ENCODE peak calls at places on chromosomes 16 and 17, in nine cellular contexts. T is endothelial cell of umbilical vein, M is heart left ventricle, B is PC-9, W is GM23338, V is SJSA1, I is ovary, Z is ascending aorta, S is stomach. Y is an unnamed sample. For H3K36me3, the result is how much of the 10 kb centered on the place peaks cover.

GRCh38 chr16:21162661-21163151 is 4.2 kb downstream of the LDAF1 start:
- DNase-seq in T (no peak), M (peak), B (no peak), W (no peak), V (no peak), I (peak), Z (no peak), S (peak), Y (peak)

GRCh38 chr17:50916026-50916707 is 50.0 kb upstream of the TOB1 start:
- DNase-seq in T (no peak), M (no peak), B (no peak), W (no peak), V (no peak), I (no peak), Z (no peak), S (no peak), Y (no peak)

GRCh38 chr17:31313982-31314787 is at the start of gene EVI2B:
- DNase-seq in T (peak), M (no peak), B (no peak), W (no peak), V (no peak), I (no peak), Z (no peak), S (no peak), Y (peak)

GRCh38 chr17:29076722-29077121 is 33.8 kb downstream of the PIPOX start:
- DNase-seq in T (no peak), M (no peak), B (no peak), W (peak), V (no peak), I (no peak), Z (no peak), S (no peak), Y (no peak)

GRCh38 chr16:28279006-28279405 is 13.3 kb upstream of the SBK1 start:
- DNase-seq in T (no peak), M (no peak), B (no peak), W (no peak), V (no peak), I (no peak), Z (no peak), S (no peak), Y (no peak)

GRCh38 chr17:49964539-49965521 is 4.2 kb upstream of the DLX4 start:
- DNase-seq in T (no peak), M (no peak), B (no peak), W (peak), V (no peak), I (no peak), Z (no peak), S (no peak), Y (no peak)

GRCh38 chr16:57690782-57691471 is 3.7 kb upstream of the DRC7 start:
- DNase-seq in T (no peak), M (no peak), B (no peak), W (no peak), V (no peak), I (no peak), Z (no peak), S (no peak), Y (no peak)

GRCh38 chr16:24253192-24253591 is 2.9 kb upstream of the CACNG3 start:
- DNase-seq in T (peak), M (no peak), B (peak), W (peak), V (no peak), I (no peak), Z (no peak), S (no peak), Y (peak)

GRCh38 chr16:2436110-2436509 is 6.9 kb downstream of the CCNF start:
- DNase-seq in T (no peak), M (no peak), B (no peak), W (no peak), V (no peak), I (no peak), Z (no peak), S (no peak), Y (no peak)

GRCh38 chr17:51820252-51820651 is 338.3 kb downstream of the CA10 start:
- DNase-seq in T (no peak), M (no peak), B (no peak), W (no peak), V (no peak), I (no peak), Z (no peak), S (no peak), Y (no peak)

GRCh38 chr17:69460963-69461922 is 46.7 kb downstream of the MAP2K6 start:
- DNase-seq in T (no peak), M (no peak), B (no peak), W (peak), V (no peak), I (no peak), Z (no peak), S (no peak), Y (no peak)

GRCh38 chr17:37764383-37764782 is 19.5 kb upstream of the HNF1B start:
- DNase-seq in T (no peak), M (no peak), B (no peak), W (no peak), V (no peak), I (no peak), Z (no peak), S (no peak), Y (no peak)

GRCh38 chr16:72474511-72475123 is 302.7 kb upstream of the PMFBP1 start:
- DNase-seq in T (peak), M (no peak), B (no peak), W (no peak), V (peak), I (no peak), Z (no peak), S (no peak), Y (no peak)

GRCh38 chr17:51060396-51060795 is 60.3 kb downstream of the SPAG9 start:
- DNase-seq in T (no peak), M (no peak), B (no peak), W (no peak), V (no peak), I (no peak), Z (no peak), S (no peak), Y (no peak)

GRCh38 chr17:17511971-17512858 is 16.0 kb upstream of the RASD1 start:
- DNase-seq in T (no peak), M (peak), B (peak), W (no peak), V (peak), I (no peak), Z (no peak), S (peak), Y (peak)

GRCh38 chr17:70074991-70075390 is at the start of gene KCNJ16:
- DNase-seq in T (no peak), M (no peak), B (no peak), W (no peak), V (no peak), I (no peak), Z (no peak), S (peak), Y (no peak)

GRCh38 chr17:78834571-78834970 is 6.0 kb downstream of the USP36 start:
- DNase-seq in T (no peak), M (no peak), B (no peak), W (no peak), V (no peak), I (no peak), Z (no peak), S (no peak), Y (no peak)

GRCh38 chr17:42111901-42112551 is 488 bp downstream of the DHX58 start:
- DNase-seq in T (peak), M (no peak), B (peak), W (no peak), V (no peak), I (no peak), Z (no peak), S (peak), Y (peak)

GRCh38 chr17:28041844-28042656 is 427 bp upstream of the NLK start:
- DNase-seq in T (no peak), M (no peak), B (no peak), W (peak), V (no peak), I (no peak), Z (no peak), S (no peak), Y (no peak)

GRCh38 chr16:56319391-56319790 is 106.0 kb downstream of the AMFR start:
- DNase-seq in T (no peak), M (peak), B (no peak), W (no peak), V (no peak), I (no peak), Z (no peak), S (no peak), Y (no peak)

GRCh38 chr16:56320081-56320480 is 105.3 kb downstream of the AMFR start:
- DNase-seq in T (no peak), M (peak), B (no peak), W (no peak), V (no peak), I (no peak), Z (no peak), S (no peak), Y (no peak)

GRCh38 chr16:56315955-56316354 is 109.4 kb downstream of the AMFR start:
- DNase-seq in T (no peak), M (no peak), B (no peak), W (no peak), V (no peak), I (no peak), Z (no peak), S (no peak), Y (no peak)

GRCh38 chr16:56316545-56316944 is 108.8 kb downstream of the AMFR start:
- DNase-seq in T (no peak), M (no peak), B (no peak), W (no peak), V (no peak), I (no peak), Z (no peak), S (no peak), Y (no peak)

DNA sequence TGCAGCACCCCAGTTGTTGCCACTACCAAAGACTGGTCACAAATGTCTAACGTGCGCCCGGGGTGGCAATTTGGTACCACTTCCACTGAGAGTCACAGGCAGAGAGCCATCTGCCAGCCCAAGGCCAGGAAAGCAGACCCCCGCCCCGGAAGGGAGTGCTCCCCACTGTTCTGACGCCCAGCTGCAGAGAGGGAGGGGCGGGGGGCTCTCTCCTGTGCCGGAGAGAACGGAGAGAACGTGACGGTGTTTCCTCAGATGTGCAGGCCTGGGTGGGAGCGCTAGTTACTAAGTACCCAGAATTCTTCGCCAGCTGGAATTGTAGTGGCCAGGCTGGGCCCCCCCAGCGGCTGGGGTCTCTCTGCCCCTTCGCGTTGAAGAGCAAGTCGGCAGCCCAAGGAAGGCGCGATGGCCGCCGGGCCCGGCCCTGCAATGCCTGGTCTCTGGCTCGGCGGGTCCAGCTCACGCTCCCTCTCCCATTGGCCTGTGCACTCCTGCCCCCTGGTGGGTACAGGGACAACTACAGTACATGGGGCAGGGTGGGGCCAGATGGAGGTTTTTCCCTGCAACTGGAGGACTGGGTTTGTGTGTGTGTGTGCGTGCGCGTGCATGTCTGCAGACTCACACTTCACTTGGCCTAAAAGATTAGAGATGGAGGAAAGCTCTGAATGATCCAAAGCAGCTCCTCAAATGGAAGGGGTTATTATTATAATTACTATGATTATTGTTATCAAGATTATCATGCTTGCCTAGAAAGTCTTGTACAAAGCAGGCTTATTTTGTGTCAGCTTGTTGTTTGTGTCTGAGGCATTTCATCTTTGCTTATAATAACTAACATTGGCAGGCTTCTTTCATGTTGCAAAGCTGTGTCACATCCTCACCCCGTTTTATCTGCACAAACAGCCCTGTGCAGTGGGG is 107.1 kb downstream of the AMFR start:
- DNase-seq in T (peak), M (peak), B (peak), W (peak), V (peak), I (peak), Z (peak), S (peak), Y (peak)
- H3K4me3 ChIP-seq in T (no peak), M (peak), B (no peak), W (peak), V (no peak), I (peak), Z (peak), S (peak), Y (no peak)

DNA sequence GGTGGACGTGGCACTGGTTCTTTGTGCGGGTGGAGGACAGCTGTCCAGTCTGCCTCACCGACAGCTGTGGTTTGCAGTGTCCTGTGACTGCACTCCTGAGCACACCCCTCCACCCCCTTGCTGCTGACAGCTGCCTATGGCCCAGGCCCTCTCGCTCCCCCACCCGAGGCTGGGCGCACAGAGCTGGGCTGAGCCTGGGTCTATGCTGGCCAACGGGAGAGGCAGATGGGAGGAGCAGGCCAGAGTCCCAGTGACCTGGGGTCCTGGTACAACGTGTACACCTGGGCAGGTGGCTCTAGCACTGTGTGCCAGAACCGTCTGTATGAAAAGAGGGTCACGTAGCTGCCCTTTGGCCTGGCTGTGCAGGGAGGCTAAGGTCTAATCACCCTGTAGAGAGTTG is 30.5 kb downstream of the BAIAP2 start:
- DNase-seq in T (no peak), M (no peak), B (no peak), W (no peak), V (no peak), I (no peak), Z (no peak), S (peak), Y (no peak)
- H3K27ac ChIP-seq in T (no peak), M (no peak), B (no peak), W (no peak), V (no peak), I (no peak), Z (no peak), S (peak), Y (no peak)

GRCh38 chr17:6626616-6627015 is 13.9 kb downstream of the KIAA0753 start:
- DNase-seq in T (no peak), M (no peak), B (no peak), W (no peak), V (no peak), I (no peak), Z (no peak), S (no peak), Y (no peak)

GRCh38 chr17:6627019-6627418 is 13.5 kb downstream of the KIAA0753 start:
- DNase-seq in T (peak), M (no peak), B (no peak), W (no peak), V (no peak), I (no peak), Z (no peak), S (no peak), Y (no peak)

GRCh38 chr17:6623941-6624340 is 16.6 kb downstream of the KIAA0753 start:
- DNase-seq in T (no peak), M (no peak), B (no peak), W (no peak), V (no peak), I (no peak), Z (no peak), S (no peak), Y (no peak)
- H3K36me3 ChIP-seq in T (under half), M (half or more), B (half or more), W (under half), V (half or more), I (under half), Z (under half), S (under half), Y (under half)

DNA sequence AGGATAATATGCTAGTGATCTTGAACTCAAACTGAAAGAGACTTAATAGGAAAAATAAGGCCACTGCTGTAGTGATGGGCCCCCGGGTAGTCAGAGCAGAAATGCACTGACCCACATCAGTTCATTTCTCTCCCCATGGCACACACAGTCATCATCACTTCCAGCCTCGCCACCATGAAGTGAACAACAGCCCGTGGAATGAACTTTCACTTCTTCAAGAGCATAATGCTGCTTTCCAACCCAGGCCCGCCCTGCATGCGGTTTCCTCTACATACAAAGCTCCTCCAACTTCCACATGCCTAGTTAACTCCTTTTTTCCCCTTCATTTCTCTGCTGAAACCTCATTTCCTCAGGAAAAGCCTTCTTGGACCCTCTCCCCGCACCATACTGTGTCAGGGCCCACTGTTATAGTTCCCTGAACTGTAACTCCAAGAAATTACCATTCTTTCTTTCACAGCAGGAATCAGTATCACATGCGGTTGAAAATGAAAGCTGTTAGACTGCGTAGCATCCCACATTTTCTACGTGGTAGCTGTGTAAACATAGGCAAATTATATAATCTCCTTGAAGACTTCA is 65.8 kb upstream of the SMIM36 start:
- DNase-seq in T (peak), M (peak), B (no peak), W (no peak), V (peak), I (peak), Z (no peak), S (no peak), Y (peak)
- H3K4me3 ChIP-seq in T (no peak), M (peak), B (no peak), W (no peak), V (peak), I (peak), Z (peak), S (peak), Y (no peak)

GRCh38 chr17:72462814-72463213 is 342.0 kb downstream of the SOX9 start:
- DNase-seq in T (no peak), M (no peak), B (peak), W (no peak), V (no peak), I (no peak), Z (no peak), S (no peak), Y (no peak)

GRCh38 chr17:72466199-72466598 is 345.4 kb downstream of the SOX9 start:
- DNase-seq in T (no peak), M (no peak), B (peak), W (no peak), V (peak), I (no peak), Z (no peak), S (peak), Y (no peak)

GRCh38 chr17:72466606-72467005 is 345.8 kb downstream of the SOX9 start:
- DNase-seq in T (no peak), M (no peak), B (no peak), W (no peak), V (no peak), I (no peak), Z (no peak), S (no peak), Y (no peak)

GRCh38 chr17:72463287-72464102 is 342.7 kb downstream of the SOX9 start:
- DNase-seq in T (no peak), M (no peak), B (no peak), W (no peak), V (no peak), I (no peak), Z (no peak), S (peak), Y (no peak)

DNA sequence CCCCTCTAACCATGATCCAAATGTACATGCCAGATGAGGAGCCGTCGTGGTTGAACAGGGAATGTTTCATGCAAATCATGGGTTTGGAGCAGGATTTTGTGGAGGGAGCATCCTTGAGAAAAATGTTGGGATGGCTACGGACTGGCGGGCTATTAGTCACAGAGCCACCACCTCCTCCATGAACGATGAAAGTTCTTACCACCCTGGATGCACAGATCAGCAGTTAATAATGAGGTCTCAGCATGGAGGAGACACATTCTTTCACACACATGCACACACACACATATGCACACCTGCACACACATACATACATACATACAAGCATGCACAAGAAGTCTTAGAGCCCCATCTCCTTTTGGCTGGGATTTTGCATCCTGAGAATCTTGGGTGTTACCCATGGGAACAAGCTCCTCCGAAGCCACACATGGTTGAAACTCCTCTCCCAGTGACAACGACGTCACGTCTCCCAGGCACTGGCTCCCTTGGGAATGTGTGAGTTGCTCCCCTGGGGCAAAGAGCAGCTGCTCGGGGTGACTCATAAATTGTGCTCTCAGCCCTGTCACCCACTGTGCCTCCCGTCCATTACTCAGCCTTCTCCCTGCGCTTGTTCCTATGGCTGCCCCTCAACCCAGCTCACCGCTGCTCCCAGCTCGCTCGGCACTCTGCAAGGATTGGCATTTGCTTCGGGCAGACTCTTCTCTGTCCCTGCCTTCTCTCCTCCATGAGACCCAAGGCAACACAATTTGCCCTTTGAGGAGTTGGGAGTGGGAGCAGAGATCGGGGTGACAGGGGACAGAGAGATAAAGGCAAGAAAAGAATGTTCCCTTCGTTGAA is 344.6 kb downstream of the SOX9 start:
- DNase-seq in T (no peak), M (no peak), B (peak), W (no peak), V (peak), I (no peak), Z (no peak), S (peak), Y (no peak)
- H3K27ac ChIP-seq in T (no peak), M (no peak), B (peak), W (no peak), V (peak), I (no peak), Z (no peak), S (peak), Y (no peak)

DNA sequence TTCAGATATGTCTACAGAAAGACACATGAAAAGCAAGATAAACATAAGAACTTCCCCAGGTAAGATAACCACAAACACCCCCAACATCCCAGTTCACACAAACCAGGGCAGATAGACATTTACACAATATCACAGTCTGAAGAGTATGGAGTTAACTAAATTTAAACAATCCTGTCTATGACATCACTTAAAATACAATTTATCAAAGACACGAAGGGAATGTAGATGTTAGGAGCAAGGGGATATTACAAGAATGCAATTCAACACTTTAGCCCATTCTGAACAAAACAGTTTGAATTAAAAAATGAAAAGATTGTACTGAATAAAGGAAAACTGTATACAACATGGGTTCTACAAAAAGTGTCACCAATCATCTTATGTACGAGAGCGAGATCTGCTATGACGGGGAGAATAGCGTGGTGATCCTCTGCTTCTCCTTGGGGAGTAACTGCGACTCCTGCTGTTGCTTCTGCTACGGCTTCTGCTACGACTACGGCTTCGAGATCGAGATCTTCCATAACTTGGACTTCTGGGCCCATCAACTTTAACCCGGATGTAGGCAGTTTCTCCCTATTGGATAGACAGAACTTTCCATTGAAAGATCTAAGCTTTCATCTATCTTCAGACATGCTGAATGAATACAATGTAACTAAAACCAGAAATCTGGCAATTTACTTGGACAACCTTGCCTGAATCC is 1.9 kb downstream of the SRSF1 start:
- DNase-seq in T (no peak), M (no peak), B (no peak), W (no peak), V (no peak), I (no peak), Z (no peak), S (no peak), Y (no peak)
- H3K36me3 ChIP-seq in T (under half), M (half or more), B (half or more), W (under half), V (half or more), I (under half), Z (under half), S (under half), Y (under half)

GRCh38 chr16:66469291-66469931 is 42.3 kb downstream of the BEAN1 start:
- DNase-seq in T (no peak), M (no peak), B (no peak), W (no peak), V (no peak), I (no peak), Z (no peak), S (peak), Y (no peak)
- H3K4me3 ChIP-seq in T (no peak), M (no peak), B (no peak), W (no peak), V (no peak), I (no peak), Z (no peak), S (no peak), Y (no peak)

Y was measured in adrenal gland.